ENCODE peak calls at places on chromosomes 1 and 21, in four cellular contexts. Y is EH, N is NCI-H1105, W is fibroblast of the aortic adventitia. B is an unnamed sample.

GRCh38 chr21:36437745-36438128 is 42.2 kb downstream of the CLDN14 start:
- DNase-seq in Y (peak), N (no peak), W (peak), B (peak)

GRCh38 chr1:26044971-26045711 is 777 bp downstream of the SLC30A2 start:
- DNase-seq in Y (no peak), W (no peak), N (no peak), B (no peak)

GRCh38 chr1:3348196-3348865 is 106.1 kb upstream of the ARHGEF16 start:
- DNase-seq in W (no peak), Y (no peak), N (no peak), B (no peak)

GRCh38 chr1:228092342-228093049 is 10.0 kb downstream of the ARF1 start:
- DNase-seq in N (no peak), Y (no peak), W (no peak), B (no peak)

GRCh38 chr1:172167801-172168596 is 252.5 kb upstream of the C1orf105 start:
- DNase-seq in W (peak), Y (peak), N (no peak), B (peak)

GRCh38 chr1:160459056-160459455 is 58.7 kb downstream of the VANGL2 start:
- DNase-seq in Y (no peak), N (no peak), W (no peak), B (no peak)

GRCh38 chr1:229221106-229222019 is 49.5 kb upstream of the RAB4A start:
- DNase-seq in N (peak), W (peak), Y (peak), B (no peak)

GRCh38 chr1:20948091-20948490 is 161.0 kb upstream of the HP1BP3 start:
- DNase-seq in N (no peak), Y (no peak), W (no peak), B (no peak)

GRCh38 chr1:167456500-167456899 is 61.8 kb downstream of the CD247 start:
- DNase-seq in W (no peak), N (no peak), Y (no peak), B (no peak)

GRCh38 chr1:234958066-234958701 is 170.5 kb downstream of the TOMM20 start:
- DNase-seq in N (no peak), Y (no peak), W (no peak), B (no peak)

GRCh38 chr1:150578278-150579109 is 916 bp downstream of the MCL1 start:
- DNase-seq in W (peak), Y (peak), N (peak), B (peak)

GRCh38 chr1:164922585-164922984 is 363.6 kb downstream of the PBX1 start:
- DNase-seq in Y (no peak), N (peak), W (peak), B (no peak)

GRCh38 chr1:15020943-15021745 is 132.4 kb upstream of the TMEM51 start:
- DNase-seq in W (no peak), Y (no peak), N (no peak), B (no peak)

GRCh38 chr1:74286414-74286813 is 51.2 kb downstream of the TNNI3K start:
- DNase-seq in N (no peak), W (no peak), Y (no peak), B (no peak)

GRCh38 chr1:3762873-3763228 is 9.7 kb upstream of the SMIM1 start:
- DNase-seq in N (no peak), W (no peak), Y (no peak), B (no peak)

GRCh38 chr1:3717041-3717714 is 35.1 kb upstream of the CCDC27 start:
- DNase-seq in Y (no peak), W (no peak), N (peak), B (no peak)

GRCh38 chr1:23020731-23021130 is 1.5 kb downstream of the KDM1A start:
- DNase-seq in N (no peak), W (no peak), Y (no peak), B (no peak)

GRCh38 chr1:4397196-4397595 is 257.2 kb upstream of the AJAP1 start:
- DNase-seq in Y (no peak), W (no peak), N (peak), B (no peak)

GRCh38 chr1:70204578-70204977 is 801 bp downstream of the LRRC40 start:
- DNase-seq in N (no peak), Y (no peak), W (peak), B (no peak)